ENCODE peak calls at places on chromosomes 4 and X, in seven cellular contexts. One of them, this sample, is unnamed.

GRCh38 chrX:70907900-70908299 is 611 bp downstream of the TEX11 start:
- DNase-seq in Peyer's patch: no peak
- DNase-seq in suprapubic skin: no peak
- DNase-seq in PC-3: no peak
- DNase-seq in CD4-positive, alpha-beta memory T cell: no peak
- DNase-seq in lower lobe of right lung: no peak
- DNase-seq in body of pancreas: no peak
- DNase-seq in this sample: no peak

GRCh38 chrX:45775462-45775861 is 574.8 kb upstream of the DIPK2B start:
- DNase-seq in Peyer's patch: no peak
- DNase-seq in suprapubic skin: no peak
- DNase-seq in PC-3: peak; percentile 92
- DNase-seq in CD4-positive, alpha-beta memory T cell: no peak
- DNase-seq in lower lobe of right lung: no peak
- DNase-seq in body of pancreas: no peak
- DNase-seq in this sample: no peak

GRCh38 chr4:3106339-3107186 is 32.1 kb downstream of the HTT start:
- DNase-seq in Peyer's patch: peak; percentile 88
- DNase-seq in suprapubic skin: peak; percentile 91
- DNase-seq in PC-3: peak; percentile 90
- DNase-seq in CD4-positive, alpha-beta memory T cell: peak; percentile 68
- DNase-seq in lower lobe of right lung: peak; percentile 87
- DNase-seq in body of pancreas: peak; percentile 87
- DNase-seq in this sample: peak; percentile 94

GRCh38 chr4:3287271-3287971 is 5.4 kb upstream of the RGS12 start:
- DNase-seq in Peyer's patch: no peak
- DNase-seq in suprapubic skin: peak; percentile 62
- DNase-seq in PC-3: no peak
- DNase-seq in CD4-positive, alpha-beta memory T cell: no peak
- DNase-seq in lower lobe of right lung: no peak
- DNase-seq in body of pancreas: no peak
- DNase-seq in this sample: no peak

GRCh38 chrX:118418811-118419251 is 72.9 kb downstream of the WDR44 start:
- DNase-seq in Peyer's patch: peak; percentile 53
- DNase-seq in suprapubic skin: no peak
- DNase-seq in PC-3: no peak
- DNase-seq in CD4-positive, alpha-beta memory T cell: no peak
- DNase-seq in lower lobe of right lung: no peak
- DNase-seq in body of pancreas: no peak
- DNase-seq in this sample: no peak

GRCh38 chr4:146458594-146458993 is 63.1 kb downstream of the SLC10A7 start:
- DNase-seq in Peyer's patch: no peak
- DNase-seq in suprapubic skin: no peak
- DNase-seq in PC-3: no peak
- DNase-seq in CD4-positive, alpha-beta memory T cell: peak; percentile 41
- DNase-seq in lower lobe of right lung: no peak
- DNase-seq in body of pancreas: no peak
- DNase-seq in this sample: no peak

GRCh38 chrX:133437356-133437755 is 22.1 kb upstream of the GPC4 start:
- DNase-seq in Peyer's patch: no peak
- DNase-seq in suprapubic skin: no peak
- DNase-seq in PC-3: no peak
- DNase-seq in CD4-positive, alpha-beta memory T cell: no peak
- DNase-seq in lower lobe of right lung: no peak
- DNase-seq in body of pancreas: no peak
- DNase-seq in this sample: no peak

GRCh38 chr4:99960648-99961047 is 10.6 kb upstream of the H2AZ1 start:
- DNase-seq in Peyer's patch: no peak
- DNase-seq in suprapubic skin: no peak
- DNase-seq in PC-3: no peak
- DNase-seq in CD4-positive, alpha-beta memory T cell: no peak
- DNase-seq in lower lobe of right lung: no peak
- DNase-seq in body of pancreas: no peak
- DNase-seq in this sample: no peak

GRCh38 chr4:123284166-123284565 is 112.4 kb upstream of the SPRY1 start:
- DNase-seq in Peyer's patch: no peak
- DNase-seq in suprapubic skin: no peak
- DNase-seq in PC-3: no peak
- DNase-seq in CD4-positive, alpha-beta memory T cell: no peak
- DNase-seq in lower lobe of right lung: no peak
- DNase-seq in body of pancreas: no peak
- DNase-seq in this sample: no peak

GRCh38 chr4:141614878-141615586 is 21.4 kb upstream of the IL15 start:
- DNase-seq in Peyer's patch: no peak
- DNase-seq in suprapubic skin: no peak
- DNase-seq in PC-3: no peak
- DNase-seq in CD4-positive, alpha-beta memory T cell: no peak
- DNase-seq in lower lobe of right lung: no peak
- DNase-seq in body of pancreas: no peak
- DNase-seq in this sample: no peak

GRCh38 chr4:145736241-145736831 is 56.4 kb downstream of the C4orf51 start:
- DNase-seq in Peyer's patch: no peak
- DNase-seq in suprapubic skin: no peak
- DNase-seq in PC-3: peak; percentile 47
- DNase-seq in CD4-positive, alpha-beta memory T cell: no peak
- DNase-seq in lower lobe of right lung: peak; percentile 63
- DNase-seq in body of pancreas: peak; percentile 75
- DNase-seq in this sample: peak; percentile 69

GRCh38 chrX:49040376-49040955 is 2.7 kb downstream of the TFE3 start:
- DNase-seq in Peyer's patch: no peak
- DNase-seq in suprapubic skin: no peak
- DNase-seq in PC-3: peak; percentile 35
- DNase-seq in CD4-positive, alpha-beta memory T cell: no peak
- DNase-seq in lower lobe of right lung: no peak
- DNase-seq in body of pancreas: no peak
- DNase-seq in this sample: no peak

DNA sequence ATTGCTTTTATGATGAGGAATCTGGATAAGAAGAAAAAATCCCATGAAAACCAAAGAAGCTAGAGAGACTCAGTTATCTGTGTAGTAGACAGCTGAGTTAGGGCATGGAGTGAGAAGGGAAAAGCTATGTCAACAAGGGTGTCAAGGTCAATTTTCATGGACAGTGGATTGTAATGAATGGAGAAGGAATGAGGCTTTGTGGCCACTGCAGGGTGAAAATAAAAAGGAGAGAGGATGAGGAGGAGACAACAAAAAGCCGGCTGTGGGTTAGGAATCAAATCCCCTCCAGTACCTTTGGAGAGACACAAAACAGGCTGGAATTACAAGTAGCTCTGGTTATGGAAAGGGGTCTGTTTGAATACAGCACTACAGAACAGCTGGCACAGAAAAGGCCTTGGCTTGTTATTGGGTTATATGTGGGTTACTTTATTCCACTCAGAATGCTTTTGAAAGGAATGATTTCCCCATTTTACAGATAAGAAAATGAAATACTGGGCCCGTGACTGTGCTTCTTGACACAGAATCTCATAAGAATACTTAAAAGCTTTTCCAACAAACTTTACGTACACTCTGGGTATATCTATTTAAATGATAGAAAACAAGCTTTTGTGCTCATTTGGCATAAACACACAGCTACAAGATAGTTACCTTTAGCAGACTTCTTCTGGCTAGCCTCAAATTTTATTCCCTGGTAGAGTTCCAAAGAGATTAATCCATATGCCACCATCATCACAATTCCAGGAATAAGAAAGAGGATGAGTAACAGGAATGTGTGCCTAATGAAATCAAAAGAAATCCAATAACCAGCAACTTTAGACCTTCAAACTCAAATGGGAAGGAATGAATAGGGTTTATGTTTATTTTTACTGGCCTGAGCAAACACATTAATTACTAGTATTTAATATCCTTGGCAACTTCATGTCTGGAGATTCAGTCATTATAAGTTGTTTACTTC is 7.5 kb downstream of the CCKAR start:
- DNase-seq in Peyer's patch: no peak
- DNase-seq in suprapubic skin: no peak
- DNase-seq in PC-3: no peak
- DNase-seq in CD4-positive, alpha-beta memory T cell: no peak
- DNase-seq in lower lobe of right lung: no peak
- DNase-seq in body of pancreas: no peak
- DNase-seq in this sample: no peak
- H3K27ac ChIP-seq in Peyer's patch: no peak overlapping the region
- H3K27ac ChIP-seq in suprapubic skin: no peak overlapping the region
- H3K27ac ChIP-seq in PC-3: no peak overlapping the region
- H3K27ac ChIP-seq in CD4-positive, alpha-beta memory T cell: no peak overlapping the region
- H3K27ac ChIP-seq in lower lobe of right lung: no peak overlapping the region
- H3K27ac ChIP-seq in body of pancreas: no peak overlapping the region
- H3K27ac ChIP-seq in this sample: no peak overlapping the region

GRCh38 chr4:25814323-25814722 is 48.5 kb downstream of the SEL1L3 start:
- DNase-seq in Peyer's patch: no peak
- DNase-seq in suprapubic skin: no peak
- DNase-seq in PC-3: peak; percentile 18
- DNase-seq in CD4-positive, alpha-beta memory T cell: no peak
- DNase-seq in lower lobe of right lung: peak; percentile 77
- DNase-seq in body of pancreas: peak; percentile 58
- DNase-seq in this sample: peak; percentile 74

GRCh38 chr4:25813705-25814104 is 49.1 kb downstream of the SEL1L3 start:
- DNase-seq in Peyer's patch: no peak
- DNase-seq in suprapubic skin: no peak
- DNase-seq in PC-3: peak; percentile 60
- DNase-seq in CD4-positive, alpha-beta memory T cell: no peak
- DNase-seq in lower lobe of right lung: no peak
- DNase-seq in body of pancreas: peak; percentile 44
- DNase-seq in this sample: no peak

GRCh38 chr4:25810815-25811690 is 51.7 kb downstream of the SEL1L3 start:
- DNase-seq in Peyer's patch: no peak
- DNase-seq in suprapubic skin: no peak
- DNase-seq in PC-3: peak; percentile 59
- DNase-seq in CD4-positive, alpha-beta memory T cell: no peak
- DNase-seq in lower lobe of right lung: no peak
- DNase-seq in body of pancreas: no peak
- DNase-seq in this sample: no peak

GRCh38 chr4:25807101-25807728 is 55.6 kb downstream of the SEL1L3 start:
- DNase-seq in Peyer's patch: no peak
- DNase-seq in suprapubic skin: no peak
- DNase-seq in PC-3: no peak
- DNase-seq in CD4-positive, alpha-beta memory T cell: no peak
- DNase-seq in lower lobe of right lung: no peak
- DNase-seq in body of pancreas: no peak
- DNase-seq in this sample: no peak

DNA sequence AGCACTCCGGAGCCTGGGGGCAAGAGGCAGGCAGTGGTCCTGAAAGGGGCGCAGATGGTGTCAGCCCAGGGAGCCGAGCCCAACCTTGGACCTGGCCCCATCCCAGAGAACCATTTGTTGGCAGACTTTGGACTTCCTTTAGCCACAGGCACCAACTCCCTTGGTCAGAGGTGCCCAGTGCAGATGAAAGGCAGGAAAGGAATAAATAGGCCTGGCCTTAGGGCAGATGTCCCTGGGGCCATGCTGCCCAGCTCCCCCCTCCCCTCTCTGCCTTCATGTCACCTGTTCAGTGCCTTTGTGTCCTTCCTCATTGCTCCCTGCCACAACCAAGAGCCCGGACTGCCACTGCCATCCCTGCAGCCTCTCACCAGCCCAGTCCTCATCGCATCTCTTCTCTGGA is 52.8 kb downstream of the SEL1L3 start:
- DNase-seq in Peyer's patch: no peak
- DNase-seq in suprapubic skin: no peak
- DNase-seq in PC-3: no peak
- DNase-seq in CD4-positive, alpha-beta memory T cell: no peak
- DNase-seq in lower lobe of right lung: no peak
- DNase-seq in body of pancreas: no peak
- DNase-seq in this sample: no peak
- H3K4me1 ChIP-seq in Peyer's patch: no peaks in the 10 kb centered on the region
- H3K4me1 ChIP-seq in suprapubic skin: no peaks in the 10 kb centered on the region
- H3K4me1 ChIP-seq in PC-3: peaks cover 32% of the 10 kb centered on the region
- H3K4me1 ChIP-seq in CD4-positive, alpha-beta memory T cell: no peaks in the 10 kb centered on the region
- H3K4me1 ChIP-seq in lower lobe of right lung: peaks cover 14% of the 10 kb centered on the region
- H3K4me1 ChIP-seq in body of pancreas: peaks cover 38% of the 10 kb centered on the region
- H3K4me1 ChIP-seq in this sample: peaks cover 9% of the 10 kb centered on the region

GRCh38 chr4:159312236-159312635 is 209.4 kb downstream of the RAPGEF2 start:
- DNase-seq in Peyer's patch: no peak
- DNase-seq in suprapubic skin: no peak
- DNase-seq in PC-3: no peak
- DNase-seq in CD4-positive, alpha-beta memory T cell: no peak
- DNase-seq in lower lobe of right lung: no peak
- DNase-seq in body of pancreas: no peak
- DNase-seq in this sample: no peak

GRCh38 chr4:159319027-159319426 is 216.1 kb downstream of the RAPGEF2 start:
- DNase-seq in Peyer's patch: no peak
- DNase-seq in suprapubic skin: no peak
- DNase-seq in PC-3: no peak
- DNase-seq in CD4-positive, alpha-beta memory T cell: no peak
- DNase-seq in lower lobe of right lung: no peak
- DNase-seq in body of pancreas: no peak
- DNase-seq in this sample: no peak

GRCh38 chr4:159317203-159317602 is 214.3 kb downstream of the RAPGEF2 start:
- DNase-seq in Peyer's patch: no peak
- DNase-seq in suprapubic skin: no peak
- DNase-seq in PC-3: no peak
- DNase-seq in CD4-positive, alpha-beta memory T cell: no peak
- DNase-seq in lower lobe of right lung: no peak
- DNase-seq in body of pancreas: no peak
- DNase-seq in this sample: no peak
- H3K27ac ChIP-seq in Peyer's patch: no peak overlapping the region
- H3K27ac ChIP-seq in suprapubic skin: no peak overlapping the region
- H3K27ac ChIP-seq in PC-3: no peak overlapping the region
- H3K27ac ChIP-seq in CD4-positive, alpha-beta memory T cell: no peak overlapping the region
- H3K27ac ChIP-seq in lower lobe of right lung: no peak overlapping the region
- H3K27ac ChIP-seq in body of pancreas: no peak overlapping the region
- H3K27ac ChIP-seq in this sample: no peak overlapping the region

GRCh38 chr4:184792334-184792733 is 33.4 kb downstream of the ACSL1 start:
- DNase-seq in Peyer's patch: no peak
- DNase-seq in suprapubic skin: no peak
- DNase-seq in PC-3: no peak
- DNase-seq in CD4-positive, alpha-beta memory T cell: no peak
- DNase-seq in lower lobe of right lung: no peak
- DNase-seq in body of pancreas: no peak
- DNase-seq in this sample: no peak
- H3K4me1 ChIP-seq in Peyer's patch: no peaks in the 10 kb centered on the region
- H3K4me1 ChIP-seq in suprapubic skin: peaks cover 16% of the 10 kb centered on the region
- H3K4me1 ChIP-seq in PC-3: peaks cover 14% of the 10 kb centered on the region
- H3K4me1 ChIP-seq in CD4-positive, alpha-beta memory T cell: peaks cover 17% of the 10 kb centered on the region
- H3K4me1 ChIP-seq in lower lobe of right lung: peaks cover 24% of the 10 kb centered on the region
- H3K4me1 ChIP-seq in body of pancreas: peaks cover 29% of the 10 kb centered on the region
- H3K4me1 ChIP-seq in this sample: no peaks in the 10 kb centered on the region

DNA sequence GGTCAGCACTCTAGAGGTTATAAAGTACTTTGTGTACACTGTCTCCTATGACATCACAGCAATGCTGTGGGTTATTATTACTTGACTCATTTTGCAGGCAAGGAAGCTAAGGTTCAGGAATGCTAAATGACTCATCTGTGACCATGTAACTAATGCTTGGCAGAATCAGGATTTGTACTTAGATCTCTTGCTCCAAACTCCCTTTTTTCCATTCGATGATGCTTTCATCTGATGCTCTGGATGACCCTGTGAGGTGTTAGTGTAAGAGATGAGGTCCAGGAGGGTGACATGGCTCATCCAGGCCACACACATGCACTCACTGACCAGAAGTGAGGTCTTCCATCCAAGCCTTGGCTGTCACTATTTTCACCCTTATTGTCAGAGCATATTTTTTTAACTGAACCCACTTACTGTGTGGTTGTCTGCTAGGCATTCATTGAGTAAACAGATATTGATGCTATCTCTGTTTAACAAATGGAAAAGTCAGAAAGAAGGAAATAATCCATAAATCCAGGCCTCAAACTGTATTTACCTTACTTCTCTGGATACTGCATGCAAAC is 59.0 kb downstream of the RHOH start:
- DNase-seq in Peyer's patch: no peak
- DNase-seq in suprapubic skin: no peak
- DNase-seq in PC-3: peak; percentile 88
- DNase-seq in CD4-positive, alpha-beta memory T cell: no peak
- DNase-seq in lower lobe of right lung: no peak
- DNase-seq in body of pancreas: no peak
- DNase-seq in this sample: no peak
- H3K27ac ChIP-seq in Peyer's patch: peak overlapping the region; percentile 70
- H3K27ac ChIP-seq in suprapubic skin: no peak overlapping the region
- H3K27ac ChIP-seq in PC-3: peak overlapping the region; percentile 99
- H3K27ac ChIP-seq in CD4-positive, alpha-beta memory T cell: no peak overlapping the region
- H3K27ac ChIP-seq in lower lobe of right lung: no peak overlapping the region
- H3K27ac ChIP-seq in body of pancreas: no peak overlapping the region
- H3K27ac ChIP-seq in this sample: no peak overlapping the region

GRCh38 chr4:38193464-38193863 is 233.3 kb downstream of the PTTG2 start:
- DNase-seq in Peyer's patch: no peak
- DNase-seq in suprapubic skin: no peak
- DNase-seq in PC-3: no peak
- DNase-seq in CD4-positive, alpha-beta memory T cell: no peak
- DNase-seq in lower lobe of right lung: no peak
- DNase-seq in body of pancreas: no peak
- DNase-seq in this sample: no peak
- H3K4me1 ChIP-seq in Peyer's patch: no peaks in the 10 kb centered on the region
- H3K4me1 ChIP-seq in suprapubic skin: peaks cover 45% of the 10 kb centered on the region
- H3K4me1 ChIP-seq in PC-3: peaks cover 22% of the 10 kb centered on the region
- H3K4me1 ChIP-seq in CD4-positive, alpha-beta memory T cell: no peaks in the 10 kb centered on the region
- H3K4me1 ChIP-seq in lower lobe of right lung: peaks cover 15% of the 10 kb centered on the region
- H3K4me1 ChIP-seq in body of pancreas: no peaks in the 10 kb centered on the region
- H3K4me1 ChIP-seq in this sample: no peaks in the 10 kb centered on the region

This sample was measured in right atrium auricular region.